ENCODE peak calls at places on chromosomes 11 and 22, in nine cellular contexts. One of them, this sample, is unnamed. For H3K4me1 and H3K36me3, the result is how much of the 10 kb centered on the place peaks cover.

GRCh38 chr11:20417771-20418170 is 30.3 kb downstream of the PRMT3 start:
- DNase-seq in heart right ventricle: no peak
- DNase-seq in Panc1: no peak
- DNase-seq in SJSA1: no peak
- DNase-seq in GM23248: no peak
- DNase-seq in tibial artery: no peak
- DNase-seq in CD4-positive, alpha-beta memory T cell: no peak
- DNase-seq in HCT116: no peak
- DNase-seq in stomach: no peak
- DNase-seq in this sample: no peak

GRCh38 chr11:62842171-62842717 is 2.9 kb upstream of the WDR74 start:
- DNase-seq in heart right ventricle: no peak
- DNase-seq in Panc1: no peak
- DNase-seq in SJSA1: no peak
- DNase-seq in GM23248: peak
- DNase-seq in tibial artery: peak
- DNase-seq in CD4-positive, alpha-beta memory T cell: no peak
- DNase-seq in HCT116: no peak
- DNase-seq in stomach: peak
- DNase-seq in this sample: peak

GRCh38 chr22:25110846-25111578 is 88.6 kb upstream of the CRYBB3 start:
- DNase-seq in heart right ventricle: peak
- DNase-seq in Panc1: peak
- DNase-seq in SJSA1: peak
- DNase-seq in GM23248: peak
- DNase-seq in tibial artery: peak
- DNase-seq in CD4-positive, alpha-beta memory T cell: peak
- DNase-seq in HCT116: peak
- DNase-seq in stomach: peak
- DNase-seq in this sample: peak

GRCh38 chr11:46117842-46118241 is 3.4 kb downstream of the PHF21A start:
- DNase-seq in heart right ventricle: no peak
- DNase-seq in Panc1: no peak
- DNase-seq in SJSA1: no peak
- DNase-seq in GM23248: peak
- DNase-seq in tibial artery: no peak
- DNase-seq in CD4-positive, alpha-beta memory T cell: no peak
- DNase-seq in HCT116: no peak
- DNase-seq in stomach: no peak
- DNase-seq in this sample: no peak

GRCh38 chr11:134047586-134047999 is 21.3 kb upstream of the JAM3 start:
- DNase-seq in heart right ventricle: peak
- DNase-seq in Panc1: no peak
- DNase-seq in SJSA1: peak
- DNase-seq in GM23248: peak
- DNase-seq in tibial artery: peak
- DNase-seq in CD4-positive, alpha-beta memory T cell: no peak
- DNase-seq in HCT116: no peak
- DNase-seq in stomach: no peak
- DNase-seq in this sample: peak

GRCh38 chr11:37613031-37613430 is 1015.0 kb upstream of the RAG2 start:
- DNase-seq in heart right ventricle: no peak
- DNase-seq in Panc1: no peak
- DNase-seq in SJSA1: no peak
- DNase-seq in GM23248: no peak
- DNase-seq in tibial artery: no peak
- DNase-seq in CD4-positive, alpha-beta memory T cell: no peak
- DNase-seq in HCT116: no peak
- DNase-seq in stomach: no peak
- DNase-seq in this sample: no peak

GRCh38 chr11:13391217-13391616 is 71.8 kb downstream of the BTBD10 start:
- DNase-seq in heart right ventricle: no peak
- DNase-seq in Panc1: no peak
- DNase-seq in SJSA1: no peak
- DNase-seq in GM23248: no peak
- DNase-seq in tibial artery: no peak
- DNase-seq in CD4-positive, alpha-beta memory T cell: no peak
- DNase-seq in HCT116: no peak
- DNase-seq in stomach: no peak
- DNase-seq in this sample: no peak

GRCh38 chr11:20443596-20443995 is 56.1 kb downstream of the PRMT3 start:
- DNase-seq in heart right ventricle: no peak
- DNase-seq in Panc1: peak
- DNase-seq in SJSA1: peak
- DNase-seq in GM23248: peak
- DNase-seq in tibial artery: no peak
- DNase-seq in CD4-positive, alpha-beta memory T cell: peak
- DNase-seq in HCT116: peak
- DNase-seq in stomach: no peak
- DNase-seq in this sample: peak

GRCh38 chr22:47623056-47623739 is 860.7 kb downstream of the TBC1D22A start:
- DNase-seq in heart right ventricle: no peak
- DNase-seq in Panc1: no peak
- DNase-seq in SJSA1: no peak
- DNase-seq in GM23248: no peak
- DNase-seq in tibial artery: peak
- DNase-seq in CD4-positive, alpha-beta memory T cell: no peak
- DNase-seq in HCT116: no peak
- DNase-seq in stomach: no peak
- DNase-seq in this sample: no peak

GRCh38 chr11:76674517-76675400 is 4.2 kb upstream of the LRRC32 start:
- DNase-seq in heart right ventricle: no peak
- DNase-seq in Panc1: no peak
- DNase-seq in SJSA1: no peak
- DNase-seq in GM23248: no peak
- DNase-seq in tibial artery: no peak
- DNase-seq in CD4-positive, alpha-beta memory T cell: no peak
- DNase-seq in HCT116: no peak
- DNase-seq in stomach: no peak
- DNase-seq in this sample: peak

GRCh38 chr11:133955091-133955846 is 1.5 kb downstream of the IGSF9B start:
- DNase-seq in heart right ventricle: peak
- DNase-seq in Panc1: no peak
- DNase-seq in SJSA1: no peak
- DNase-seq in GM23248: peak
- DNase-seq in tibial artery: peak
- DNase-seq in CD4-positive, alpha-beta memory T cell: peak
- DNase-seq in HCT116: no peak
- DNase-seq in stomach: no peak
- DNase-seq in this sample: no peak

GRCh38 chr11:22079133-22079847 is 113.6 kb upstream of the ANO5 start:
- DNase-seq in heart right ventricle: no peak
- DNase-seq in Panc1: no peak
- DNase-seq in SJSA1: no peak
- DNase-seq in GM23248: no peak
- DNase-seq in tibial artery: no peak
- DNase-seq in CD4-positive, alpha-beta memory T cell: no peak
- DNase-seq in HCT116: no peak
- DNase-seq in stomach: no peak
- DNase-seq in this sample: peak

GRCh38 chr11:15159085-15159484 is 44.4 kb downstream of the INSC start:
- DNase-seq in heart right ventricle: no peak
- DNase-seq in Panc1: peak
- DNase-seq in SJSA1: no peak
- DNase-seq in GM23248: peak
- DNase-seq in tibial artery: no peak
- DNase-seq in CD4-positive, alpha-beta memory T cell: no peak
- DNase-seq in HCT116: peak
- DNase-seq in stomach: no peak
- DNase-seq in this sample: no peak

GRCh38 chr22:44461083-44461375 is 37.0 kb downstream of the RTL6 start:
- DNase-seq in heart right ventricle: no peak
- DNase-seq in Panc1: no peak
- DNase-seq in SJSA1: no peak
- DNase-seq in GM23248: no peak
- DNase-seq in tibial artery: no peak
- DNase-seq in CD4-positive, alpha-beta memory T cell: no peak
- DNase-seq in HCT116: no peak
- DNase-seq in stomach: peak
- DNase-seq in this sample: no peak
- H3K27ac ChIP-seq in heart right ventricle: no peak
- H3K27ac ChIP-seq in Panc1: no peak
- H3K27ac ChIP-seq in SJSA1: no peak
- H3K27ac ChIP-seq in GM23248: no peak
- H3K27ac ChIP-seq in tibial artery: no peak
- H3K27ac ChIP-seq in CD4-positive, alpha-beta memory T cell: no peak
- H3K27ac ChIP-seq in HCT116: no peak
- H3K27ac ChIP-seq in stomach: no peak
- H3K27ac ChIP-seq in this sample: no peak

DNA sequence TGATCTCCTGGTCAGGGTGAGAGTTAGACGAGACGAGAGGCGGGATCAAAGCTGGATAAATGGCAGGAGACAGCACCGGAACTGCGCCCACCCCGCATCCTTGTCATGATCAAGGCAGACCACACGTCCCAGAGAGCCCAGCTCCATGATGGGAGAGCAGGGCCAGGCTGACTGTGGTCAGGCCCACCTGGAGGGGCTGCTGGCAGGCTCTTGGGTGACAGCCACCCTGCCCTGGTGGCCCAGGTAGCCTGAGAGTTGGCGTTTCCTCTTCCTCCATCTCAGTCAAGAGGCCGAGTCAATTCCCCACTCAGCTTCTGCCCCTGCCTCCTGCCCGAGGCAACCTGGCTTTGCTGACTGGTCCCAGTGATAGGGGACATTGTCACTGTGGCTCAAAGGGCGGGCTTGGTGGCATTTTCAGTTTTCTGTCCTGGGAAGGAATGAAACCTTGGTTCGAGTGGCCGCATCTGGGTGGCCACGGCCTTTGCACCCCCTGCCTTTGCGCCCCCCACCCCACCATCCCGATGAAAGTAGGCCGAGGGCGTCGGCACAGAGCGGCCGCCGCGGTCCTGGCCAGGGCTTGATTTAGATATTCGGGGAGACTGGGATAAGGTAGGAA is 60.8 kb upstream of the PPARA start:
- DNase-seq in heart right ventricle: no peak
- DNase-seq in Panc1: no peak
- DNase-seq in SJSA1: no peak
- DNase-seq in GM23248: no peak
- DNase-seq in tibial artery: no peak
- DNase-seq in CD4-positive, alpha-beta memory T cell: no peak
- DNase-seq in HCT116: no peak
- DNase-seq in stomach: peak
- DNase-seq in this sample: no peak
- H3K4me1 ChIP-seq in heart right ventricle: half or more
- H3K4me1 ChIP-seq in Panc1: half or more
- H3K4me1 ChIP-seq in SJSA1: half or more
- H3K4me1 ChIP-seq in GM23248: half or more
- H3K4me1 ChIP-seq in tibial artery: under half
- H3K4me1 ChIP-seq in CD4-positive, alpha-beta memory T cell: under half
- H3K4me1 ChIP-seq in HCT116: under half
- H3K4me1 ChIP-seq in stomach: half or more
- H3K4me1 ChIP-seq in this sample: under half

DNA sequence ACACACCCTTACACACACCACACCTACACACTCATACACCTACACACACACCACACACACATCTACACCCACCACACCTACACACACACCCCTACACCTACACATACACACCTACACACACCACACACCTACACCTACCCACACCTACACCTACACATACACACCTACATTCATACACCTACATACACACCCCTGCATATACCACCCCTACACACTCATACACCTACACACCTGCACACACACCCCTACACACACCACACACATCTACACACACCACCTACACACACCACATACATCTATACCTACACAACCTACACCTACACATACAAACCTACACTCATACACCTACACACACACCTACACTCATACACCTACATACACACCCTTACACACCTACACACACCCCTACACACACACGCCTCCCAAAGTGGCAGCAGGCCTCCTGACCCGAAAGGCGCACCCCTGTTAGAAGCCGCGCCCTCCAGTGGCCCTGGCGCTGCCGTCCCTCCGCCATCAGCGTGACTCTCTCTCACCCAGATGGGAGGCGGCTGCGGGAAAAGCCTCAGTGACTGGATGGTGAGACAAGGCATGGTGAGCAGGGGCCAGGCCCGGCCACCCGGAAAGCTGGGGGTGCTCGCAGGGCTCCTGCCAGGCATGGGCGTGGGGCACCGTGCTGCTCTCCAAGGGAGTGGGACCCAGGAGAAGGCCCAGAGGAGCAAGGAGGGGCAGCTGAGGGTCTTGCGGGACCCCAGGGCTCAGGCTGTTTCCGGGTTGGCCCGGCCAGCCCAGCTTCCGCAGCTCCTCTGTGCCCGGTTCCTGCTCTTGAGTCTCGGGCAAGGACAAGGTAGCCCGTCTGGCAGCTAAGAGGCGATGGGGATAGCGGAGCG is 37.0 kb upstream of the HMOX1 start:
- DNase-seq in heart right ventricle: no peak
- DNase-seq in Panc1: no peak
- DNase-seq in SJSA1: no peak
- DNase-seq in GM23248: no peak
- DNase-seq in tibial artery: no peak
- DNase-seq in CD4-positive, alpha-beta memory T cell: no peak
- DNase-seq in HCT116: no peak
- DNase-seq in stomach: no peak
- DNase-seq in this sample: no peak
- H3K36me3 ChIP-seq in heart right ventricle: half or more
- H3K36me3 ChIP-seq in Panc1: under half
- H3K36me3 ChIP-seq in SJSA1: under half
- H3K36me3 ChIP-seq in GM23248: under half
- H3K36me3 ChIP-seq in tibial artery: under half
- H3K36me3 ChIP-seq in CD4-positive, alpha-beta memory T cell: under half
- H3K36me3 ChIP-seq in HCT116: under half
- H3K36me3 ChIP-seq in stomach: half or more
- H3K36me3 ChIP-seq in this sample: under half

GRCh38 chr11:64858467-64859401 is 14.3 kb upstream of the CDC42BPG start:
- DNase-seq in heart right ventricle: peak
- DNase-seq in Panc1: no peak
- DNase-seq in SJSA1: no peak
- DNase-seq in GM23248: no peak
- DNase-seq in tibial artery: no peak
- DNase-seq in CD4-positive, alpha-beta memory T cell: peak
- DNase-seq in HCT116: no peak
- DNase-seq in stomach: peak
- DNase-seq in this sample: peak

GRCh38 chr11:64854534-64855502 is 10.4 kb upstream of the CDC42BPG start:
- DNase-seq in heart right ventricle: peak
- DNase-seq in Panc1: peak
- DNase-seq in SJSA1: peak
- DNase-seq in GM23248: peak
- DNase-seq in tibial artery: peak
- DNase-seq in CD4-positive, alpha-beta memory T cell: peak
- DNase-seq in HCT116: peak
- DNase-seq in stomach: peak
- DNase-seq in this sample: peak

GRCh38 chr11:64855596-64856304 is 11.3 kb upstream of the CDC42BPG start:
- DNase-seq in heart right ventricle: no peak
- DNase-seq in Panc1: no peak
- DNase-seq in SJSA1: no peak
- DNase-seq in GM23248: peak
- DNase-seq in tibial artery: no peak
- DNase-seq in CD4-positive, alpha-beta memory T cell: no peak
- DNase-seq in HCT116: no peak
- DNase-seq in stomach: no peak
- DNase-seq in this sample: no peak

GRCh38 chr11:64857485-64857884 is 13.0 kb upstream of the CDC42BPG start:
- DNase-seq in heart right ventricle: no peak
- DNase-seq in Panc1: no peak
- DNase-seq in SJSA1: no peak
- DNase-seq in GM23248: no peak
- DNase-seq in tibial artery: no peak
- DNase-seq in CD4-positive, alpha-beta memory T cell: no peak
- DNase-seq in HCT116: no peak
- DNase-seq in stomach: no peak
- DNase-seq in this sample: no peak

GRCh38 chr11:64856382-64857227 is 12.2 kb upstream of the CDC42BPG start:
- DNase-seq in heart right ventricle: no peak
- DNase-seq in Panc1: no peak
- DNase-seq in SJSA1: peak
- DNase-seq in GM23248: peak
- DNase-seq in tibial artery: peak
- DNase-seq in CD4-positive, alpha-beta memory T cell: no peak
- DNase-seq in HCT116: peak
- DNase-seq in stomach: peak
- DNase-seq in this sample: peak
- H3K27ac ChIP-seq in heart right ventricle: peak
- H3K27ac ChIP-seq in Panc1: peak
- H3K27ac ChIP-seq in SJSA1: peak
- H3K27ac ChIP-seq in GM23248: peak
- H3K27ac ChIP-seq in tibial artery: peak
- H3K27ac ChIP-seq in CD4-positive, alpha-beta memory T cell: peak
- H3K27ac ChIP-seq in HCT116: peak
- H3K27ac ChIP-seq in stomach: peak
- H3K27ac ChIP-seq in this sample: peak